ENCODE peak calls at places on chromosomes 11 and 22, in eight cellular contexts. One of them, this sample, is unnamed.

GRCh38 chr11:130002352-130002845 is at the start of gene PRDM10:
- DNase-seq in keratinocyte: no peak
- DNase-seq in kidney: peak; percentile 97
- DNase-seq in ascending aorta: peak; percentile 68
- DNase-seq in H9: peak; percentile 82
- DNase-seq in WTC11: peak; percentile 87
- DNase-seq in fibroblast of the aortic adventitia: peak; percentile 94
- DNase-seq in CD4-positive, alpha-beta T cell: peak; percentile 92
- DNase-seq in this sample: peak; percentile 87

GRCh38 chr11:110065189-110065588 is 28.0 kb upstream of the ZC3H12C start:
- DNase-seq in keratinocyte: no peak
- DNase-seq in kidney: no peak
- DNase-seq in ascending aorta: no peak
- DNase-seq in H9: no peak
- DNase-seq in WTC11: no peak
- DNase-seq in fibroblast of the aortic adventitia: no peak
- DNase-seq in CD4-positive, alpha-beta T cell: no peak
- DNase-seq in this sample: no peak

GRCh38 chr11:2196970-2197770 is 25.6 kb upstream of the TH start:
- DNase-seq in keratinocyte: peak; percentile 41
- DNase-seq in kidney: peak; percentile 92
- DNase-seq in ascending aorta: peak; percentile 17
- DNase-seq in H9: peak; percentile 84
- DNase-seq in WTC11: peak; percentile 87
- DNase-seq in fibroblast of the aortic adventitia: peak; percentile 52
- DNase-seq in CD4-positive, alpha-beta T cell: peak; percentile 60
- DNase-seq in this sample: peak; percentile 86

GRCh38 chr11:62613275-62613864 is 313 bp downstream of the ROM1 start:
- DNase-seq in keratinocyte: no peak
- DNase-seq in kidney: no peak
- DNase-seq in ascending aorta: no peak
- DNase-seq in H9: no peak
- DNase-seq in WTC11: no peak
- DNase-seq in fibroblast of the aortic adventitia: no peak
- DNase-seq in CD4-positive, alpha-beta T cell: no peak
- DNase-seq in this sample: peak; percentile 28

GRCh38 chr11:8252946-8253345 is 10.7 kb downstream of the LMO1 start:
- DNase-seq in keratinocyte: no peak
- DNase-seq in kidney: peak; percentile 32
- DNase-seq in ascending aorta: no peak
- DNase-seq in H9: peak; percentile 18
- DNase-seq in WTC11: no peak
- DNase-seq in fibroblast of the aortic adventitia: no peak
- DNase-seq in CD4-positive, alpha-beta T cell: no peak
- DNase-seq in this sample: no peak

GRCh38 chr11:57387284-57388030 is 3.0 kb downstream of the PRG2 start:
- DNase-seq in keratinocyte: no peak
- DNase-seq in kidney: no peak
- DNase-seq in ascending aorta: no peak
- DNase-seq in H9: no peak
- DNase-seq in WTC11: no peak
- DNase-seq in fibroblast of the aortic adventitia: peak; percentile 17
- DNase-seq in CD4-positive, alpha-beta T cell: no peak
- DNase-seq in this sample: no peak

GRCh38 chr11:111329306-111330204 is 31.2 kb downstream of the POU2AF3 start:
- DNase-seq in keratinocyte: no peak
- DNase-seq in kidney: no peak
- DNase-seq in ascending aorta: peak; percentile 37
- DNase-seq in H9: no peak
- DNase-seq in WTC11: no peak
- DNase-seq in fibroblast of the aortic adventitia: peak; percentile 82
- DNase-seq in CD4-positive, alpha-beta T cell: no peak
- DNase-seq in this sample: no peak

GRCh38 chr11:95720219-95720618 is 69.4 kb downstream of the FAM76B start:
- DNase-seq in keratinocyte: no peak
- DNase-seq in kidney: no peak
- DNase-seq in ascending aorta: no peak
- DNase-seq in H9: no peak
- DNase-seq in WTC11: no peak
- DNase-seq in fibroblast of the aortic adventitia: no peak
- DNase-seq in CD4-positive, alpha-beta T cell: no peak
- DNase-seq in this sample: no peak

GRCh38 chr22:47092896-47093311 is 330.5 kb downstream of the TBC1D22A start:
- DNase-seq in keratinocyte: no peak
- DNase-seq in kidney: no peak
- DNase-seq in ascending aorta: no peak
- DNase-seq in H9: no peak
- DNase-seq in WTC11: no peak
- DNase-seq in fibroblast of the aortic adventitia: peak; percentile 72
- DNase-seq in CD4-positive, alpha-beta T cell: no peak
- DNase-seq in this sample: no peak

GRCh38 chr22:41288245-41288946 is 2.4 kb upstream of the RANGAP1 start:
- DNase-seq in keratinocyte: peak; percentile 90
- DNase-seq in kidney: peak; percentile 50
- DNase-seq in ascending aorta: no peak
- DNase-seq in H9: peak; percentile 58
- DNase-seq in WTC11: no peak
- DNase-seq in fibroblast of the aortic adventitia: peak; percentile 82
- DNase-seq in CD4-positive, alpha-beta T cell: no peak
- DNase-seq in this sample: no peak

GRCh38 chr11:44067266-44067665 is 1.2 kb downstream of the ACCS start:
- DNase-seq in keratinocyte: no peak
- DNase-seq in kidney: no peak
- DNase-seq in ascending aorta: no peak
- DNase-seq in H9: no peak
- DNase-seq in WTC11: no peak
- DNase-seq in fibroblast of the aortic adventitia: no peak
- DNase-seq in CD4-positive, alpha-beta T cell: no peak
- DNase-seq in this sample: no peak

GRCh38 chr11:75867778-75868374 is 52.9 kb downstream of the UVRAG start:
- DNase-seq in keratinocyte: peak; percentile 7
- DNase-seq in kidney: no peak
- DNase-seq in ascending aorta: no peak
- DNase-seq in H9: no peak
- DNase-seq in WTC11: no peak
- DNase-seq in fibroblast of the aortic adventitia: peak; percentile 77
- DNase-seq in CD4-positive, alpha-beta T cell: no peak
- DNase-seq in this sample: peak; percentile 47

GRCh38 chr11:44564653-44565007 is 833 bp upstream of the CD82 start:
- DNase-seq in keratinocyte: peak; percentile 84
- DNase-seq in kidney: peak; percentile 95
- DNase-seq in ascending aorta: peak; percentile 84
- DNase-seq in H9: peak; percentile 45
- DNase-seq in WTC11: no peak
- DNase-seq in fibroblast of the aortic adventitia: peak; percentile 82
- DNase-seq in CD4-positive, alpha-beta T cell: no peak
- DNase-seq in this sample: peak; percentile 27

GRCh38 chr11:64060861-64061444 is 25.2 kb downstream of the FLRT1 start:
- DNase-seq in keratinocyte: no peak
- DNase-seq in kidney: no peak
- DNase-seq in ascending aorta: no peak
- DNase-seq in H9: peak; percentile 73
- DNase-seq in WTC11: peak; percentile 83
- DNase-seq in fibroblast of the aortic adventitia: peak; percentile 4
- DNase-seq in CD4-positive, alpha-beta T cell: peak; percentile 50
- DNase-seq in this sample: peak; percentile 89

GRCh38 chr11:65116370-65117205 is 913 bp downstream of the ZNHIT2 start:
- DNase-seq in keratinocyte: no peak
- DNase-seq in kidney: peak; percentile 88
- DNase-seq in ascending aorta: no peak
- DNase-seq in H9: peak; percentile 56
- DNase-seq in WTC11: no peak
- DNase-seq in fibroblast of the aortic adventitia: peak; percentile 41
- DNase-seq in CD4-positive, alpha-beta T cell: peak; percentile 60
- DNase-seq in this sample: no peak

GRCh38 chr11:63406458-63406857 is 36.9 kb downstream of the SLC22A9 start:
- DNase-seq in keratinocyte: no peak
- DNase-seq in kidney: no peak
- DNase-seq in ascending aorta: no peak
- DNase-seq in H9: no peak
- DNase-seq in WTC11: no peak
- DNase-seq in fibroblast of the aortic adventitia: no peak
- DNase-seq in CD4-positive, alpha-beta T cell: no peak
- DNase-seq in this sample: no peak

GRCh38 chr11:13009476-13009920 is 382 bp downstream of the RASSF10 start:
- DNase-seq in keratinocyte: no peak
- DNase-seq in kidney: peak; percentile 75
- DNase-seq in ascending aorta: no peak
- DNase-seq in H9: no peak
- DNase-seq in WTC11: no peak
- DNase-seq in fibroblast of the aortic adventitia: no peak
- DNase-seq in CD4-positive, alpha-beta T cell: no peak
- DNase-seq in this sample: no peak

GRCh38 chr11:46242462-46242960 is 35.0 kb upstream of the CREB3L1 start:
- DNase-seq in keratinocyte: no peak
- DNase-seq in kidney: no peak
- DNase-seq in ascending aorta: no peak
- DNase-seq in H9: no peak
- DNase-seq in WTC11: no peak
- DNase-seq in fibroblast of the aortic adventitia: peak; percentile 27
- DNase-seq in CD4-positive, alpha-beta T cell: no peak
- DNase-seq in this sample: no peak

GRCh38 chr11:117419915-117420485 is 92.3 kb downstream of the CEP164 start:
- DNase-seq in keratinocyte: no peak
- DNase-seq in kidney: peak; percentile 64
- DNase-seq in ascending aorta: no peak
- DNase-seq in H9: no peak
- DNase-seq in WTC11: no peak
- DNase-seq in fibroblast of the aortic adventitia: no peak
- DNase-seq in CD4-positive, alpha-beta T cell: no peak
- DNase-seq in this sample: no peak

GRCh38 chr11:78564037-78564888 is 10.4 kb downstream of the NARS2 start:
- DNase-seq in keratinocyte: no peak
- DNase-seq in kidney: no peak
- DNase-seq in ascending aorta: no peak
- DNase-seq in H9: no peak
- DNase-seq in WTC11: no peak
- DNase-seq in fibroblast of the aortic adventitia: peak; percentile 87
- DNase-seq in CD4-positive, alpha-beta T cell: no peak
- DNase-seq in this sample: peak; percentile 15

GRCh38 chr11:65580756-65581155 is 4.9 kb downstream of the EHBP1L1 start:
- DNase-seq in keratinocyte: no peak
- DNase-seq in kidney: no peak
- DNase-seq in ascending aorta: no peak
- DNase-seq in H9: no peak
- DNase-seq in WTC11: no peak
- DNase-seq in fibroblast of the aortic adventitia: no peak
- DNase-seq in CD4-positive, alpha-beta T cell: no peak
- DNase-seq in this sample: no peak

GRCh38 chr11:92920295-92920694 is 49.2 kb upstream of the MTNR1B start:
- DNase-seq in keratinocyte: no peak
- DNase-seq in kidney: no peak
- DNase-seq in ascending aorta: no peak
- DNase-seq in H9: no peak
- DNase-seq in WTC11: no peak
- DNase-seq in fibroblast of the aortic adventitia: no peak
- DNase-seq in CD4-positive, alpha-beta T cell: no peak
- DNase-seq in this sample: no peak

GRCh38 chr22:42623301-42623751 is 8.6 kb upstream of the POLDIP3 start:
- DNase-seq in keratinocyte: no peak
- DNase-seq in kidney: no peak
- DNase-seq in ascending aorta: no peak
- DNase-seq in H9: no peak
- DNase-seq in WTC11: no peak
- DNase-seq in fibroblast of the aortic adventitia: no peak
- DNase-seq in CD4-positive, alpha-beta T cell: no peak
- DNase-seq in this sample: no peak
- TF ChIP-seq CTCF in keratinocyte: no peak
- TF ChIP-seq CTCF in kidney: no peak
- TF ChIP-seq CTCF in ascending aorta: no peak
- TF ChIP-seq CTCF in H9: no peak
- TF ChIP-seq CTCF in WTC11: no peak
- TF ChIP-seq CTCF in fibroblast of the aortic adventitia: no peak
- TF ChIP-seq CTCF in CD4-positive, alpha-beta T cell: no peak
- TF ChIP-seq CTCF in this sample: no peak

DNA sequence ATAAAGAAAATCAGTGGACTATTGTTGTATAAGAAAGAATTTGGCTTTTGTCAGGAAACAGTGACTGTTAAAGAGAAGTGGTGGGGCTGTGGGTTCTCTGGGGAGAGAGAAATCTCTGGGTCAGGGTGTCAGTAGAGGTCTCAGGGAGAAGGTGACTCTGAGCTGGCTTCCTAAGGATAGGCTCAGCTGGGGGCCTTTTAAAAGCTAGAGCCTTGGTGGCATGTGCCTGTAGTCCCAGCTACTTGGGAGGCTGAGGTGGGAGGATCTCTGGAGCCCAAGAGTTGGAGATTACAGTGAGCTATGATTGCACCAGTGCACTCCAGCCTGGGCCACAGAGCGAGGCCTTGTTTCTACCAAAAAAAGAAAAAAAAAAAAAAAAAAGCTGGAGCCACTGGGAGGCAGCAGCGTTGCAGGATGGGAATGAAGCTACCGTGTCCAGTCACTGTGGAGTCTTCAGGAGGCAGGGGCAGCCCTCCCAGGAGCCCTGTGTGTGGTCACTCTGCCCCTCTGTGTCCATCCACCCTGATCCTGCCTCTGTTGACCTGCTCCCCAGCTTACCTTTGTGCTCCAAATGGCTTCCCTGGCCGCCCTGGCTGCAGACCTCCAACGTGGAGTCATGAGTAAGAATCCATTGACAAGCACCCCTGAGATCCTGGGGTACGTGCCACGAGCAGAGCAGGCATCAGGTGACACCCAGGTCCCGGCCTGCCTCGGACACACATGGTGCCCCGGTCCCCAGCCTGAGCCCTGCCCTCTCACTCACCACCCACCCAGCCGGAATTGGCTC is 5.4 kb upstream of the MIF start:
- DNase-seq in keratinocyte: no peak
- DNase-seq in kidney: no peak
- DNase-seq in ascending aorta: no peak
- DNase-seq in H9: no peak
- DNase-seq in WTC11: no peak
- DNase-seq in fibroblast of the aortic adventitia: peak; percentile 54
- DNase-seq in CD4-positive, alpha-beta T cell: no peak
- DNase-seq in this sample: no peak
- TF ChIP-seq CTCF in keratinocyte: peak; percentile 36
- TF ChIP-seq CTCF in kidney: no peak
- TF ChIP-seq CTCF in ascending aorta: no peak
- TF ChIP-seq CTCF in H9: peak; percentile 33
- TF ChIP-seq CTCF in WTC11: no peak
- TF ChIP-seq CTCF in fibroblast of the aortic adventitia: peak; percentile 30
- TF ChIP-seq CTCF in CD4-positive, alpha-beta T cell: no peak
- TF ChIP-seq CTCF in this sample: no peak

GRCh38 chr22:50691521-50691920 is 18.9 kb downstream of the SHANK3 start:
- DNase-seq in keratinocyte: no peak
- DNase-seq in kidney: no peak
- DNase-seq in ascending aorta: no peak
- DNase-seq in H9: peak; percentile 9
- DNase-seq in WTC11: no peak
- DNase-seq in fibroblast of the aortic adventitia: peak; percentile 61
- DNase-seq in CD4-positive, alpha-beta T cell: no peak
- DNase-seq in this sample: peak; percentile 46
- TF ChIP-seq CTCF in keratinocyte: no peak
- TF ChIP-seq CTCF in kidney: peak; percentile 12
- TF ChIP-seq CTCF in ascending aorta: no peak
- TF ChIP-seq CTCF in H9: peak; percentile 79
- TF ChIP-seq CTCF in WTC11: peak; percentile 26
- TF ChIP-seq CTCF in fibroblast of the aortic adventitia: peak; percentile 46
- TF ChIP-seq CTCF in CD4-positive, alpha-beta T cell: peak; percentile 42
- TF ChIP-seq CTCF in this sample: peak; percentile 66

GRCh38 chr11:31045335-31045734 is 324.2 kb downstream of the DCDC1 start:
- DNase-seq in keratinocyte: no peak
- DNase-seq in kidney: no peak
- DNase-seq in ascending aorta: no peak
- DNase-seq in H9: no peak
- DNase-seq in WTC11: no peak
- DNase-seq in fibroblast of the aortic adventitia: peak; percentile 27
- DNase-seq in CD4-positive, alpha-beta T cell: no peak
- DNase-seq in this sample: no peak
- TF ChIP-seq CTCF in keratinocyte: no peak
- TF ChIP-seq CTCF in kidney: peak; percentile 20
- TF ChIP-seq CTCF in ascending aorta: no peak
- TF ChIP-seq CTCF in H9: peak; percentile 74
- TF ChIP-seq CTCF in WTC11: peak; percentile 21
- TF ChIP-seq CTCF in fibroblast of the aortic adventitia: peak; percentile 29
- TF ChIP-seq CTCF in CD4-positive, alpha-beta T cell: no peak
- TF ChIP-seq CTCF in this sample: peak; percentile 39